ENCODE peak calls at places on chromosome 20, in ten cellular contexts. N, H, P, L, G, J, Z, F, T and U are unnamed samples.

GRCh38 chr20:63331741-63332400 is 29.3 kb downstream of the CHRNA4 start:
- DNase-seq in N (no peak), H (no peak), P (no peak), L (no peak), G (no peak), J (no peak), Z (no peak), F (no peak), T (no peak), U (no peak)

GRCh38 chr20:38880952-38881735 is 45.1 kb upstream of the FAM83D start:
- DNase-seq in N (no peak), H (no peak), P (no peak), L (no peak), G (no peak), J (no peak), Z (no peak), F (no peak), T (peak), U (no peak)

GRCh38 chr20:7967199-7967844 is 27.1 kb upstream of the HAO1 start:
- DNase-seq in N (no peak), H (no peak), P (no peak), L (no peak), G (no peak), J (peak), Z (no peak), F (no peak), T (no peak), U (peak)

GRCh38 chr20:17138237-17138636 is 88.6 kb upstream of the PCSK2 start:
- DNase-seq in N (no peak), H (no peak), P (no peak), L (no peak), G (no peak), J (no peak), Z (no peak), F (peak), T (no peak), U (no peak)

GRCh38 chr20:47189060-47189459 is 167.4 kb downstream of the ZMYND8 start:
- DNase-seq in N (no peak), H (no peak), P (no peak), L (no peak), G (no peak), J (no peak), Z (no peak), F (no peak), T (no peak), U (no peak)

GRCh38 chr20:63453029-63453523 is 19.4 kb downstream of the KCNQ2 start:
- DNase-seq in N (no peak), H (peak), P (no peak), L (no peak), G (no peak), J (no peak), Z (no peak), F (no peak), T (no peak), U (no peak)

GRCh38 chr20:62936996-62937352 is 973 bp upstream of the GID8 start:
- DNase-seq in N (no peak), H (no peak), P (no peak), L (no peak), G (no peak), J (peak), Z (no peak), F (no peak), T (no peak), U (peak)

GRCh38 chr20:20012517-20012916 is 4.6 kb upstream of the NAA20 start:
- DNase-seq in N (no peak), H (no peak), P (no peak), L (no peak), G (no peak), J (no peak), Z (no peak), F (no peak), T (no peak), U (no peak)

GRCh38 chr20:17676942-17677341 is 5.1 kb downstream of the RRBP1 start:
- DNase-seq in N (no peak), H (no peak), P (no peak), L (no peak), G (no peak), J (no peak), Z (no peak), F (no peak), T (no peak), U (peak)

GRCh38 chr20:13025181-13025580 is 16.4 kb downstream of the SPTLC3 start:
- DNase-seq in N (no peak), H (no peak), P (no peak), L (no peak), G (no peak), J (no peak), Z (no peak), F (no peak), T (no peak), U (no peak)

GRCh38 chr20:32325706-32326506 is 32.2 kb upstream of the ASXL1 start:
- DNase-seq in N (no peak), H (no peak), P (no peak), L (no peak), G (no peak), J (peak), Z (no peak), F (no peak), T (no peak), U (peak)

GRCh38 chr20:13105864-13106457 is 97.2 kb downstream of the SPTLC3 start:
- DNase-seq in N (peak), H (no peak), P (no peak), L (no peak), G (peak), J (peak), Z (no peak), F (no peak), T (no peak), U (peak)

GRCh38 chr20:46683620-46683938 is 5.7 kb downstream of the TP53RK start:
- DNase-seq in N (no peak), H (no peak), P (no peak), L (no peak), G (no peak), J (no peak), Z (no peak), F (no peak), T (no peak), U (no peak)

GRCh38 chr20:36435799-36436541 is 105.3 kb upstream of the MYL9 start:
- DNase-seq in N (no peak), H (peak), P (peak), L (peak), G (no peak), J (no peak), Z (peak), F (peak), T (peak), U (peak)

GRCh38 chr20:58344741-58345140 is 35.2 kb downstream of the RAB22A start:
- DNase-seq in N (no peak), H (no peak), P (no peak), L (no peak), G (no peak), J (peak), Z (no peak), F (no peak), T (no peak), U (peak)

GRCh38 chr20:24131684-24132083 is 143.1 kb upstream of the GGTLC1 start:
- DNase-seq in N (no peak), H (no peak), P (no peak), L (no peak), G (no peak), J (no peak), Z (no peak), F (no peak), T (no peak), U (no peak)

GRCh38 chr20:58081842-58082241 is 146.6 kb downstream of the ANKRD60 start:
- DNase-seq in N (no peak), H (no peak), P (no peak), L (no peak), G (no peak), J (peak), Z (no peak), F (no peak), T (no peak), U (peak)

GRCh38 chr20:62368629-62369507 is 1.8 kb upstream of the LAMA5 start:
- DNase-seq in N (no peak), H (peak), P (no peak), L (no peak), G (no peak), J (peak), Z (no peak), F (no peak), T (no peak), U (no peak)

GRCh38 chr20:63406011-63406410 is 44.9 kb upstream of the CHRNA4 start:
- DNase-seq in N (no peak), H (no peak), P (no peak), L (no peak), G (no peak), J (no peak), Z (no peak), F (no peak), T (no peak), U (no peak)